ENCODE peak calls at places on chromosomes 16 and 17, in seven cellular contexts. N, A, I, V, S, B and U are unnamed samples.

GRCh38 chr16:76669288-76669687 is 392.1 kb downstream of the CNTNAP4 start:
- DNase-seq in N (no peak), A (no peak), I (no peak), V (no peak), S (no peak), B (no peak), U (no peak)

GRCh38 chr17:17570207-17570797 is 21.2 kb downstream of the PEMT start:
- DNase-seq in N (no peak), A (no peak), I (no peak), V (peak; percentile 54), S (no peak), B (no peak), U (peak; percentile 56)

GRCh38 chr16:81637336-81638235 is 141.5 kb upstream of the PLCG2 start:
- DNase-seq in N (no peak), A (no peak), I (no peak), V (no peak), S (no peak), B (no peak), U (no peak)

GRCh38 chr17:13920413-13920812 is 148.9 kb upstream of the COX10 start:
- DNase-seq in N (no peak), A (no peak), I (no peak), V (no peak), S (no peak), B (no peak), U (no peak)

GRCh38 chr17:40598928-40599627 is 33.8 kb upstream of the CCR7 start:
- DNase-seq in N (no peak), A (no peak), I (peak; percentile 38), V (no peak), S (peak; percentile 48), B (peak; percentile 65), U (no peak)

GRCh38 chr16:79347176-79347715 is 253.3 kb downstream of the MAF start:
- DNase-seq in N (no peak), A (no peak), I (no peak), V (no peak), S (no peak), B (no peak), U (no peak)

GRCh38 chr17:74362811-74363498 is 1.3 kb upstream of the BTBD17 start:
- DNase-seq in N (no peak), A (no peak), I (no peak), V (no peak), S (no peak), B (no peak), U (peak; percentile 55)

GRCh38 chr17:74923538-74924249 is 379 bp upstream of the OTOP2 start:
- DNase-seq in N (peak; percentile 55), A (peak; percentile 78), I (peak; percentile 20), V (peak; percentile 60), S (peak; percentile 61), B (peak; percentile 6), U (no peak)

GRCh38 chr17:65182233-65182632 is 45.1 kb downstream of the RGS9 start:
- DNase-seq in N (no peak), A (no peak), I (no peak), V (no peak), S (no peak), B (no peak), U (no peak)

GRCh38 chr16:27503662-27504061 is 46.1 kb downstream of the GTF3C1 start:
- DNase-seq in N (no peak), A (no peak), I (no peak), V (no peak), S (no peak), B (no peak), U (no peak)

GRCh38 chr17:57410169-57410568 is 153.8 kb downstream of the MSI2 start:
- DNase-seq in N (no peak), A (no peak), I (no peak), V (no peak), S (no peak), B (no peak), U (no peak)

GRCh38 chr17:36926701-36927100 is 10.6 kb upstream of the LHX1 start:
- DNase-seq in N (no peak), A (no peak), I (no peak), V (no peak), S (no peak), B (no peak), U (no peak)

GRCh38 chr17:73067075-73067474 is 25.4 kb downstream of the SLC39A11 start:
- DNase-seq in N (no peak), A (no peak), I (no peak), V (no peak), S (no peak), B (no peak), U (no peak)

GRCh38 chr17:32161506-32162365 is 19.4 kb downstream of the RHOT1 start:
- DNase-seq in N (no peak), A (no peak), I (no peak), V (no peak), S (no peak), B (peak; percentile 93), U (no peak)

GRCh38 chr17:38864636-38865398 is 5.0 kb upstream of the LASP1 start:
- DNase-seq in N (no peak), A (no peak), I (no peak), V (no peak), S (no peak), B (peak; percentile 63), U (no peak)

GRCh38 chr17:49971848-49972485 is 3.0 kb downstream of the DLX4 start:
- DNase-seq in N (peak; percentile 43), A (no peak), I (no peak), V (no peak), S (no peak), B (no peak), U (no peak)

GRCh38 chr17:39915559-39915958 is 2.9 kb downstream of the GSDMB start:
- DNase-seq in N (no peak), A (no peak), I (no peak), V (no peak), S (no peak), B (no peak), U (no peak)

GRCh38 chr17:77332981-77333685 is 192.4 kb downstream of the SEC14L1 start:
- DNase-seq in N (no peak), A (peak; percentile 59), I (no peak), V (no peak), S (no peak), B (peak; percentile 74), U (no peak)

GRCh38 chr17:29158096-29158495 is 22.1 kb downstream of the MYO18A start:
- DNase-seq in N (no peak), A (no peak), I (no peak), V (no peak), S (no peak), B (no peak), U (no peak)

GRCh38 chr17:29160253-29160652 is 19.9 kb downstream of the MYO18A start:
- DNase-seq in N (no peak), A (no peak), I (no peak), V (no peak), S (no peak), B (no peak), U (no peak)

GRCh38 chr17:29157310-29157709 is 22.9 kb downstream of the MYO18A start:
- DNase-seq in N (no peak), A (no peak), I (no peak), V (no peak), S (no peak), B (no peak), U (no peak)

GRCh38 chr17:29159286-29159860 is 20.8 kb downstream of the MYO18A start:
- DNase-seq in N (no peak), A (no peak), I (no peak), V (no peak), S (no peak), B (no peak), U (no peak)

GRCh38 chr17:29158515-29159275 is 21.5 kb downstream of the MYO18A start:
- DNase-seq in N (no peak), A (no peak), I (no peak), V (no peak), S (no peak), B (peak; percentile 56), U (no peak)
- H3K4me3 ChIP-seq in N (no peak overlapping the region), A (no peak overlapping the region), I (no peak overlapping the region), V (no peak overlapping the region), S (no peak overlapping the region), B (no peak overlapping the region), U (peak overlapping the region; percentile 4)

DNA sequence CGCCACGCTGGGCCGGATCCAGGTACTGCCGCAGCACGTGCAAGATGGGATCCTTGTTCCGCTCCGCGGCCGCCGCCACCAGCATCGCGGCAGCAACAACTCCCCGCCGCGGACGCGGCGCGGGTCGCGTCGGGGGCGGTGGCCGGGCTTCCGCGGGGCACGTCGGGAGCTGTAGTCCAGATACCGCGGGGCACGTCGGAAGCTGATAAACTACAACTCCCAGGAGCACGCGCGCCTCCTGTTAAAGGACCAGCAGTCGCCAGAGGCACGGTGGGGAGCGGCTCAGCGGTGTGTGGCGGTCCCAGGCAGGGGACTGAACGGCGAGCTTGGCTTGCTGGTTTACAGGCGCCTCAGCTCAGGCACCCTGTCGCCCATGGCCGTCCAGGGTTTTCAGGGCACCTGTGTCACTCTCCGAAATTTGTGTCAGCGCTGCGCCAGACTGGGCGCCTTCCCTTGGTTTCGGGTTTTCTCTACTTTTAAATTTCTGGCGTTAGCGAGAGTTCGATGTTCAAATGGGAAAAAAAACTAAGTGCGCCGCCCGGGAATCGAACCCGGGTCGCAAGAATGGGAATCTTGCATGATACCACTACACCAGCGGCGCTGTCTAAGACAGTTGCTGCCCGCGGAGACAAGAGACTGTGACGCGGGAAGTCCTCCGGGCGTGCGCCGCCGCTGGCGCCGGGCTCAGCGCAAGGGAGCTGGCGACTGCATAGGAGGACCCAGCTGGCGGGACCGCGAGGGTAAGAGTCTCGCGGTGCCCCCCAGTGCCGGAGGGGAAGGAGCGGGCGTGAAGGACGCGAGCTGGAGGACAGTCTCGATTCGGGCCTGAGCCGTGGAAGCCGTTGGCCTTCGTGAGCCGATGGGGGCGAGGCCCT is at the start of gene METTL26:
- DNase-seq in N (peak; percentile 95), A (peak; percentile 97), I (peak; percentile 96), V (peak; percentile 97), S (peak; percentile 88), B (peak; percentile 91), U (peak; percentile 98)
- TF ChIP-seq CTCF in N (no peak), A (no peak), I (no peak), V (no peak), S (no peak), B (no peak), U (peak; percentile 13)

DNA sequence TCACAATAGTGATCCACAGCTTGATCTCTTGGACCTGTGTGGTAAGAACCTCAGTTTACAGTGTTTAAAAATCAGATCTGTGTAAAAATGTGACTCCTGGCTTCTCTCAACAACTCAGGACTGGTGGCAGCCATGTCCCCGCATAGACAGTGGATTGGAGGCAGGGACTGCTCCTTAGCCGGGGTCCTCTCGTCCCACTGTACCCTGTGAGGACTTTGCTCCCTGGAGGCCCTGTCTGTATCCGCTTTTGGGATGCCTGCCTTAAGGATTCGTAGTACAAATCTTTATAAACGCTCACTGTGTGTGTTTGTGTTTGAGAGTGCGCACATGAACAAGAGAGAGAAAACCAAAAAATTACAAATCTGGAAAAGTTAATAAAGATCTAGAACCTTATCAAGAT is 142.5 kb downstream of the SNX29 start:
- DNase-seq in N (no peak), A (no peak), I (no peak), V (no peak), S (no peak), B (no peak), U (no peak)
- H3K27ac ChIP-seq in N (no peak overlapping the region), A (no peak overlapping the region), I (no peak overlapping the region), V (no peak overlapping the region), S (no peak overlapping the region), B (no peak overlapping the region), U (no peak overlapping the region)

DNA sequence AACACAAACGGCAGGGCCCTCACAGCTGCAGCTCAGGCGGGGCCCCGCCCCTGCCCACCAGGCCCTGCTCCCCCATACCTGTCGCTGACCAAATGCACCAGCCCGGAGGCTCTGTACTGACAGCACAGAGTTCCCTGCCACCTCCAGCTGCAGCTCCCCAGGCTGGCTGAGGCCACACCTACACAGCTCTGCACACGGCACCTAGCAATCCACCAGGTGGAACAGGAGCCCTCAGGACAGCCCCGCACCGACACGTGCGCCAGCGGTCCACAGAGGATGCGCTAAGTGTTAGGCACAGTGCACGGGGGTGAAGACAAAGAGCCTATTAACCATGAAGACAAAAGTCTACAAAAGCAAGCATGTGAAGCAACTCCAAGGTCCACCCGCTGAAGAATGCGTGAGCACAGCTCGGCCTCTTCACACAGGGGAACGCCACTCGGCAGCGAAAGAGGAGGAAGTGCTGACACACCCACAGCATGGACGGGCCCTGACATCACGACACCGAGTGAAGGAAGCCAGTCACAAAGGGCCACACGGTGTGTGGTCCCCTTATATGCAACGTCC is 5.4 kb downstream of the ZCCHC14 start:
- DNase-seq in N (peak; percentile 27), A (peak; percentile 78), I (no peak), V (peak; percentile 39), S (no peak), B (no peak), U (no peak)
- H3K4me3 ChIP-seq in N (no peak overlapping the region), A (peak overlapping the region; percentile 34), I (no peak overlapping the region), V (no peak overlapping the region), S (no peak overlapping the region), B (no peak overlapping the region), U (no peak overlapping the region)